ENCODE peak calls at places on chromosomes 12 and 14, in nine cellular contexts. Q, Z, F, U, J, N, I, E and B are unnamed samples.

GRCh38 chr12:22539055-22539454 is 5.3 kb downstream of the C2CD5 start:
- DNase-seq in F (no peak), J (no peak), E (no peak), N (no peak), U (no peak), I (no peak), Q (no peak), Z (no peak), B (no peak)

GRCh38 chr14:90554341-90554740 is 157.5 kb downstream of the CALM1 start:
- DNase-seq in J (no peak), E (no peak), I (no peak), U (no peak), N (no peak), F (peak), Z (no peak), Q (no peak), B (peak)

GRCh38 chr14:21090194-21090939 is 8.1 kb downstream of the ZNF219 start:
- DNase-seq in Q (peak), J (no peak), N (no peak), E (no peak), F (no peak), Z (peak), U (no peak), I (no peak), B (no peak)

GRCh38 chr12:53579545-53579955 is 46.6 kb downstream of the ATF7 start:
- DNase-seq in I (no peak), F (no peak), J (no peak), E (no peak), U (no peak), Q (no peak), Z (no peak), N (no peak), B (no peak)

GRCh38 chr14:39491134-39491541 is 58.9 kb upstream of the FBXO33 start:
- DNase-seq in F (no peak), I (no peak), Z (no peak), E (no peak), N (no peak), U (peak), J (peak), Q (no peak), B (peak)

GRCh38 chr14:24784981-24785380 is 151.0 kb upstream of the GZMB start:
- DNase-seq in Z (no peak), Q (no peak), J (no peak), I (no peak), F (no peak), U (no peak), E (no peak), N (no peak), B (no peak)

GRCh38 chr12:24822121-24822899 is 126.6 kb downstream of the BCAT1 start:
- DNase-seq in U (peak), Q (no peak), Z (no peak), I (no peak), N (no peak), F (no peak), E (no peak), J (no peak), B (no peak)

GRCh38 chr14:94329857-94330256 is 6.7 kb upstream of the SERPINA6 start:
- DNase-seq in Z (no peak), E (no peak), N (no peak), U (no peak), Q (no peak), I (no peak), J (no peak), F (no peak), B (no peak)

GRCh38 chr14:103088921-103089320 is 4.9 kb downstream of the LBHD2 start:
- DNase-seq in N (no peak), I (no peak), Q (no peak), J (no peak), F (peak), E (no peak), U (no peak), Z (no peak), B (no peak)

GRCh38 chr14:64438181-64438839 is 27.0 kb upstream of the AKAP5 start:
- DNase-seq in I (peak), J (no peak), U (peak), N (peak), F (no peak), Z (no peak), E (no peak), Q (no peak), B (no peak)

GRCh38 chr14:64880382-64881121 is 845 bp upstream of the SPTB start:
- DNase-seq in Q (peak), E (peak), N (no peak), J (peak), U (no peak), F (peak), I (no peak), Z (peak), B (no peak)

GRCh38 chr12:29743801-29744200 is 39.9 kb downstream of the TMTC1 start:
- DNase-seq in Q (no peak), N (no peak), Z (peak), I (peak), U (peak), E (no peak), F (no peak), J (no peak), B (no peak)

GRCh38 chr12:90203556-90203955 is 494.9 kb upstream of the ATP2B1 start:
- DNase-seq in I (no peak), Q (no peak), J (no peak), E (no peak), N (no peak), Z (no peak), F (no peak), U (no peak), B (no peak)

GRCh38 chr12:104377507-104377812 is 73.9 kb downstream of the EID3 start:
- DNase-seq in Z (no peak), J (no peak), Q (no peak), E (no peak), U (no peak), N (no peak), I (no peak), F (no peak), B (no peak)

GRCh38 chr12:113262710-113263109 is 41.4 kb downstream of the TPCN1 start:
- DNase-seq in E (no peak), Q (no peak), U (no peak), Z (no peak), I (no peak), N (no peak), J (no peak), F (no peak), B (no peak)

GRCh38 chr12:54932691-54933090 is 51.9 kb downstream of the TESPA1 start:
- DNase-seq in Z (no peak), I (no peak), Q (no peak), N (no peak), U (no peak), J (no peak), E (no peak), F (no peak), B (no peak)

GRCh38 chr12:130097342-130097741 is 64.9 kb upstream of the FZD10 start:
- DNase-seq in U (no peak), Z (peak), Q (no peak), N (no peak), F (no peak), I (no peak), J (no peak), E (no peak), B (no peak)

GRCh38 chr12:21451529-21451928 is 14.1 kb downstream of the PYROXD1 start:
- DNase-seq in U (peak), Z (no peak), J (no peak), I (no peak), E (no peak), Q (no peak), N (no peak), F (no peak), B (no peak)

GRCh38 chr12:132347471-132347855 is 18.1 kb upstream of the GALNT9 start:
- DNase-seq in E (no peak), N (no peak), F (peak), Q (no peak), U (no peak), Z (no peak), J (no peak), I (no peak), B (no peak)

GRCh38 chr14:56338674-56339073 is 220.5 kb downstream of the PELI2 start:
- DNase-seq in F (no peak), I (no peak), E (no peak), J (no peak), Q (no peak), N (no peak), U (no peak), Z (no peak), B (peak)

GRCh38 chr12:49108958-49109404 is 1.7 kb downstream of the LMBR1L start:
- DNase-seq in N (no peak), E (no peak), Z (no peak), I (no peak), Q (no peak), J (no peak), U (no peak), F (no peak), B (no peak)

GRCh38 chr12:115872212-115872611 is 405.3 kb downstream of the MED13L start:
- DNase-seq in U (no peak), J (no peak), Q (no peak), F (no peak), Z (peak), E (no peak), N (no peak), I (no peak), B (peak)

GRCh38 chr14:104378636-104379225 is 200.8 kb upstream of the C14orf180 start:
- DNase-seq in Q (no peak), I (no peak), U (no peak), E (no peak), Z (no peak), J (no peak), N (no peak), F (peak), B (no peak)

GRCh38 chr12:263574-263973 is 938 bp upstream of the SLC6A13 start:
- DNase-seq in Z (no peak), N (no peak), E (no peak), I (no peak), U (peak), J (no peak), F (no peak), Q (no peak), B (no peak)

GRCh38 chr12:105025890-105026289 is 39.8 kb downstream of the NOPCHAP1 start:
- DNase-seq in N (peak), Q (no peak), I (peak), F (no peak), E (no peak), J (no peak), Z (no peak), U (peak), B (no peak)

GRCh38 chr12:49642370-49642802 is 19.0 kb downstream of the PRPF40B start:
- DNase-seq in N (no peak), Z (no peak), U (no peak), F (no peak), I (no peak), J (no peak), Q (no peak), E (no peak), B (no peak)

GRCh38 chr14:76446921-76447320 is 71.0 kb downstream of the ESRRB start:
- DNase-seq in Q (no peak), Z (no peak), U (no peak), J (no peak), I (no peak), E (no peak), N (no peak), F (no peak), B (no peak)

GRCh38 chr12:19440019-19440858 is 947 bp downstream of the AEBP2 start:
- DNase-seq in J (peak), E (peak), F (peak), I (no peak), Z (peak), U (peak), N (no peak), Q (peak), B (no peak)

GRCh38 chr14:26402126-26402525 is 195.7 kb downstream of the NOVA1 start:
- DNase-seq in J (no peak), E (no peak), N (no peak), I (no peak), F (no peak), U (no peak), Q (no peak), Z (no peak), B (no peak)

GRCh38 chr12:67645571-67645970 is 3.0 kb upstream of the DYRK2 start:
- DNase-seq in N (no peak), J (no peak), Z (no peak), F (no peak), E (no peak), I (no peak), U (no peak), Q (no peak), B (no peak)

GRCh38 chr12:52975204-52975603 is 26.3 kb downstream of the KRT18 start:
- DNase-seq in U (peak), Z (no peak), N (no peak), F (no peak), Q (no peak), I (no peak), J (no peak), E (no peak), B (peak)